ENCODE peak calls at places on chromosomes 6 and 20, in six cellular contexts. B is lower leg skin, F is RWPE1, D is GM10248, M is activated B cell treated with CpG ODN at 0.5 μM for 24 hours, Q is GM13976. S is an unnamed sample.

GRCh38 chr20:57514273-57514751 is 10.6 kb downstream of the CTCFL start:
- DNase-seq in B (peak; percentile 79), F (peak; percentile 88), D (peak; percentile 58), M (no peak), Q (peak; percentile 57), S (peak; percentile 67)

GRCh38 chr6:90221403-90221802 is 75.2 kb downstream of the BACH2 start:
- DNase-seq in B (no peak), F (no peak), D (no peak), M (no peak), Q (no peak), S (no peak)

GRCh38 chr20:36607586-36608387 is 2.2 kb downstream of the RAB5IF start:
- DNase-seq in B (no peak), F (peak; percentile 48), D (no peak), M (no peak), Q (no peak), S (no peak)

GRCh38 chr6:42028234-42029061 is 21.9 kb upstream of the TAF8 start:
- DNase-seq in B (no peak), F (no peak), D (no peak), M (no peak), Q (no peak), S (peak; percentile 62)

GRCh38 chr6:15945593-15946159 is 183.2 kb upstream of the MYLIP start:
- DNase-seq in B (no peak), F (peak; percentile 74), D (no peak), M (no peak), Q (no peak), S (peak; percentile 34)

GRCh38 chr6:50925548-50925947 is 106.9 kb downstream of the TFAP2B start:
- DNase-seq in B (no peak), F (no peak), D (no peak), M (no peak), Q (no peak), S (no peak)

GRCh38 chr20:9955646-9956045 is 79.1 kb upstream of the ANKEF1 start:
- DNase-seq in B (no peak), F (peak; percentile 79), D (no peak), M (no peak), Q (no peak), S (peak; percentile 62)

GRCh38 chr6:111837641-111838500 is 35.4 kb downstream of the FYN start:
- DNase-seq in B (no peak), F (no peak), D (peak; percentile 32), M (no peak), Q (no peak), S (no peak)

GRCh38 chr6:46090115-46091079 is 39.4 kb upstream of the ENPP4 start:
- DNase-seq in B (peak; percentile 47), F (peak; percentile 63), D (peak; percentile 64), M (peak; percentile 32), Q (peak; percentile 61), S (peak; percentile 57)

GRCh38 chr6:132357120-132357519 is 44.2 kb downstream of the MOXD1 start:
- DNase-seq in B (no peak), F (no peak), D (no peak), M (no peak), Q (no peak), S (no peak)

GRCh38 chr6:132359891-132360290 is 41.4 kb downstream of the MOXD1 start:
- DNase-seq in B (no peak), F (no peak), D (no peak), M (no peak), Q (no peak), S (no peak)

GRCh38 chr6:132354517-132355167 is 46.6 kb downstream of the MOXD1 start:
- DNase-seq in B (no peak), F (peak; percentile 4), D (no peak), M (peak; percentile 80), Q (no peak), S (peak; percentile 37)
- TF ChIP-seq CTCF in B (no peak), F (no peak), D (no peak), M (no peak), Q (no peak), S (no peak)

GRCh38 chr6:143361536-143362191 is 88.8 kb downstream of the ADAT2 start:
- DNase-seq in B (no peak), F (no peak), D (no peak), M (no peak), Q (no peak), S (peak; percentile 19)
- TF ChIP-seq CTCF in B (no peak), F (no peak), D (no peak), M (no peak), Q (no peak), S (no peak)

GRCh38 chr6:81818778-81819491 is 66.5 kb upstream of the TENT5A start:
- DNase-seq in B (no peak), F (no peak), D (no peak), M (no peak), Q (no peak), S (no peak)

GRCh38 chr6:81819767-81820166 is 67.3 kb upstream of the TENT5A start:
- DNase-seq in B (no peak), F (no peak), D (no peak), M (no peak), Q (no peak), S (no peak)

GRCh38 chr6:81820979-81821378 is 68.5 kb upstream of the TENT5A start:
- DNase-seq in B (no peak), F (no peak), D (no peak), M (no peak), Q (no peak), S (no peak)

GRCh38 chr6:81821449-81821848 is 69.0 kb upstream of the TENT5A start:
- DNase-seq in B (no peak), F (no peak), D (no peak), M (no peak), Q (no peak), S (no peak)

GRCh38 chr6:81820422-81820821 is 67.9 kb upstream of the TENT5A start:
- DNase-seq in B (no peak), F (no peak), D (no peak), M (no peak), Q (no peak), S (no peak)
- TF ChIP-seq CTCF in B (no peak), F (no peak), D (no peak), M (no peak), Q (no peak), S (no peak)

GRCh38 chr20:34110025-34111013 is 1.7 kb downstream of the EIF2S2 start:
- DNase-seq in B (no peak), F (no peak), D (peak; percentile 37), M (no peak), Q (peak; percentile 47), S (no peak)
- TF ChIP-seq CTCF in B (no peak), F (no peak), D (peak; percentile 16), M (no peak), Q (no peak), S (no peak)

GRCh38 chr6:26332408-26332807 is 32.6 kb upstream of the BTN3A2 start:
- DNase-seq in B (no peak), F (no peak), D (no peak), M (no peak), Q (no peak), S (no peak)

GRCh38 chr6:26330835-26331808 is 33.9 kb upstream of the BTN3A2 start:
- DNase-seq in B (no peak), F (no peak), D (peak; percentile 57), M (no peak), Q (peak; percentile 40), S (peak; percentile 70)

GRCh38 chr6:26332843-26333242 is 32.2 kb upstream of the BTN3A2 start:
- DNase-seq in B (no peak), F (no peak), D (no peak), M (no peak), Q (no peak), S (no peak)

GRCh38 chr6:26333458-26334297 is 31.3 kb upstream of the BTN3A2 start:
- DNase-seq in B (no peak), F (no peak), D (no peak), M (no peak), Q (no peak), S (no peak)

DNA sequence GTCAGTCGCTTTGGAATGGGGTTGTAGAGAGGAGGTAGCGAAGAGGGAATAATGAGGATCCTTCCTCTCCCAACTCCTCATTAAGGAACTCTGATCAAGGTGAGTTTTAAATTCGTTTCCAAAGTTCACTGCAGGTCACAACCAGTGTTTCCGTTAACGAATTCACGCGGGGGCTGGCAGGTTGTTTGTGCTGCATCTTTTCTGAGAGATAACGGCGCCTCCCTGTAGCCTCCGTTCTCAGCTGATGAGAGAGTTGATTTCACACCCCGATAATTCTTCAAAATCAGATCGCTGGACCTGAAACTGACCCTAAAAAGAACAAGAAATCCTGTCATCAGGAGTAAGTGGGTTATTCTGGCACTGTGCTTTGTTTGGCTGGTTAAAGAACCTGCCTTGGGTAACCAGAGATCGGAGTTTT is 33.2 kb upstream of the BTN3A2 start:
- DNase-seq in B (no peak), F (no peak), D (peak; percentile 46), M (no peak), Q (no peak), S (peak; percentile 23)
- TF ChIP-seq CTCF in B (no peak), F (no peak), D (no peak), M (no peak), Q (no peak), S (no peak)

GRCh38 chr20:45459606-45460005 is 9.9 kb upstream of the WFDC2 start:
- DNase-seq in B (no peak), F (no peak), D (no peak), M (no peak), Q (no peak), S (peak; percentile 16)
- TF ChIP-seq CTCF in B (no peak), F (no peak), D (no peak), M (no peak), Q (no peak), S (no peak)

GRCh38 chr6:4804095-4804494 is 27.9 kb downstream of the CDYL start:
- DNase-seq in B (no peak), F (peak; percentile 68), D (no peak), M (no peak), Q (no peak), S (peak; percentile 84)

GRCh38 chr6:4806308-4807190 is 30.3 kb downstream of the CDYL start:
- DNase-seq in B (no peak), F (no peak), D (no peak), M (no peak), Q (no peak), S (no peak)

GRCh38 chr6:4803343-4803744 is 27.1 kb downstream of the CDYL start:
- DNase-seq in B (no peak), F (no peak), D (no peak), M (no peak), Q (no peak), S (no peak)

GRCh38 chr6:4808396-4808795 is 32.2 kb downstream of the CDYL start:
- DNase-seq in B (no peak), F (no peak), D (no peak), M (no peak), Q (no peak), S (no peak)

DNA sequence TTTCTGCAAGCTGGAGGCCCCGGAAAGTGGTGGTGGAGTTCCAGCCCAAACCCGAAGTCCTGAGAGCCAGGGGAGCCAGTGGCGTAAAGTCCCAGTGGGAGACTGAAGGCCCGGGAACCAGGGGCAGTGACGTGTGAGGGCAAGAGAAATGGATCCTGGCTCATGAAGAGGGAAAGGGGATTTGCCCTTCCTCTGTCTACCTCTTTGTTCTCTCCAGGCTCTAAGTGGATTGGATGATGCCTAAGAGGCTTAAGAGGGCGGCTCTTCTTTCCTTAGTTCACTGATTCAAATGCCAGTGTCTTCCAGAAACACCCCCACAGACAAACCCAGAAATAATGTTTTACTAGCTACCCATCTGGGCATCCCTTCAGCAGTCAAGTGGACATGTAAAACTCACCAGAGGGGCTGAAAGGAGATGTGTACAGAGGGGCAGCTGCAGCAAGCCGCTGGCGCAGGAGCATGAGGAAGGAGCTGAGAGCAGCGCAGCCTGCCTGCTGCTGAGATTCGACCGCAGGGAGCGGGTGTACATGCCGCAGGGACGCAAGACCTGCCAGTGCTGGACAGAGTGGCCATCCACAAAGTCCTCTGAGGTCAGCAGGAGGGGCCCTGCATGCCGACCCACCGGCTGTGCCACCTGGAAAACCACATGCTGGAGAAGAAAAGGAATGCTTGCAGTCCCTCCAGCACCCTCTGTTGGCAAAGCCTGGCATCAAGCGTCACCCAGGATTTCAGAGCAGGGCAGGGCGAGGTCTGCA is 29.5 kb downstream of the CDYL start:
- DNase-seq in B (peak; percentile 23), F (peak; percentile 35), D (no peak), M (no peak), Q (no peak), S (peak; percentile 63)
- TF ChIP-seq CTCF in B (no peak), F (peak; percentile 50), D (peak; percentile 53), M (no peak), Q (peak; percentile 55), S (peak; percentile 62)